ENCODE peak calls at places on chromosomes 3 and 15, in seven cellular contexts. V is IMR-90, P is HepG2, H is HCT116, X is GM12878, S is H1, J is SK-N-SH. U is an unnamed sample.

GRCh38 chr15:80596521-80596976 is 98.6 kb upstream of the ABHD17C start:
- DNase-seq in J (no peak), H (peak; percentile 21), P (peak; percentile 83), S (no peak), V (peak; percentile 18), X (no peak), U (peak; percentile 65)

GRCh38 chr15:74396146-74396438 is 28.6 kb upstream of the CYP11A1 start:
- DNase-seq in V (no peak), J (no peak), S (no peak), P (no peak), H (no peak), X (no peak), U (no peak)

GRCh38 chr3:39112535-39112934 is 5.1 kb downstream of the TTC21A start:
- DNase-seq in H (no peak), S (no peak), X (no peak), J (no peak), V (no peak), P (no peak), U (no peak)

GRCh38 chr3:103085465-103085864 is 650.6 kb downstream of the ZPLD1 start:
- DNase-seq in P (peak; percentile 10), S (no peak), X (peak; percentile 7), V (no peak), H (no peak), J (no peak), U (peak; percentile 19)

GRCh38 chr15:58932791-58933310 is 628 bp downstream of the SLTM start:
- DNase-seq in S (no peak), J (peak; percentile 77), V (no peak), X (no peak), P (no peak), H (no peak), U (no peak)

GRCh38 chr15:42053010-42053409 is 32.2 kb upstream of the PLA2G4E start:
- DNase-seq in H (no peak), S (peak; percentile 35), J (no peak), X (no peak), P (no peak), V (no peak), U (no peak)

GRCh38 chr3:134794950-134795775 is at the start of gene EPHB1:
- DNase-seq in S (peak; percentile 92), P (peak; percentile 70), X (peak; percentile 94), V (peak; percentile 87), J (peak; percentile 87), H (peak; percentile 60), U (peak; percentile 58)

GRCh38 chr3:113117511-113118302 is 93.7 kb upstream of the BOC start:
- DNase-seq in V (peak; percentile 90), H (no peak), J (no peak), S (no peak), X (no peak), P (no peak), U (no peak)

GRCh38 chr3:68943753-68944500 is 11.6 kb upstream of the TAFA4 start:
- DNase-seq in P (peak; percentile 24), H (no peak), J (no peak), S (no peak), V (no peak), X (no peak), U (no peak)

GRCh38 chr3:188152660-188153497 is 1.1 kb upstream of the LPP start:
- DNase-seq in S (peak; percentile 61), J (peak; percentile 13), H (no peak), V (peak; percentile 73), P (no peak), X (no peak), U (peak; percentile 63)

GRCh38 chr3:133487920-133488540 is 85.5 kb upstream of the CDV3 start:
- DNase-seq in J (no peak), S (no peak), X (no peak), H (no peak), P (peak; percentile 20), V (peak; percentile 27), U (peak; percentile 15)

GRCh38 chr15:82873000-82873680 is 63.7 kb downstream of the WHAMM start:
- DNase-seq in V (no peak), H (no peak), P (no peak), S (no peak), X (no peak), J (no peak), U (no peak)

GRCh38 chr3:127790009-127790533 is 32.2 kb downstream of the MGLL start:
- DNase-seq in P (no peak), H (no peak), S (no peak), X (no peak), V (no peak), J (no peak), U (no peak)

GRCh38 chr3:169846458-169847193 is 23.1 kb downstream of the LRRC31 start:
- DNase-seq in V (peak; percentile 90), S (peak; percentile 34), X (peak; percentile 46), J (no peak), P (no peak), H (peak; percentile 8), U (no peak)

GRCh38 chr3:138310494-138310893 is 19.2 kb downstream of the NME9 start:
- DNase-seq in S (no peak), P (no peak), X (no peak), J (no peak), H (no peak), V (no peak), U (no peak)

GRCh38 chr15:35648941-35649340 is 103.0 kb upstream of the DPH6 start:
- DNase-seq in V (no peak), X (no peak), S (no peak), J (no peak), H (no peak), P (no peak), U (no peak)

GRCh38 chr3:71063768-71064287 is 519.7 kb downstream of the FOXP1 start:
- DNase-seq in P (peak; percentile 49), V (peak; percentile 45), J (peak; percentile 53), X (no peak), S (no peak), H (no peak), U (no peak)

GRCh38 chr3:140508545-140508944 is 169.3 kb upstream of the TRIM42 start:
- DNase-seq in S (no peak), J (no peak), H (no peak), X (no peak), V (no peak), P (no peak), U (no peak)

GRCh38 chr3:37154668-37155319 is 19.6 kb downstream of the LRRFIP2 start:
- DNase-seq in J (no peak), X (no peak), V (no peak), H (no peak), S (no peak), P (no peak), U (no peak)

GRCh38 chr3:195069501-195070251 is 201.3 kb downstream of the XXYLT1 start:
- DNase-seq in S (no peak), V (no peak), X (no peak), J (no peak), H (no peak), P (no peak), U (no peak)

GRCh38 chr3:111541911-111542483 is at the start of gene CD96:
- DNase-seq in H (no peak), V (peak; percentile 65), X (no peak), J (no peak), P (no peak), S (no peak), U (no peak)

GRCh38 chr3:123792473-123793201 is 91.5 kb downstream of the MYLK start:
- DNase-seq in S (peak; percentile 17), X (no peak), P (no peak), V (peak; percentile 48), J (no peak), H (no peak), U (no peak)

GRCh38 chr3:186151077-186151971 is 42.4 kb upstream of the ETV5 start:
- DNase-seq in S (no peak), J (no peak), H (no peak), V (no peak), X (peak; percentile 21), P (no peak), U (no peak)

DNA sequence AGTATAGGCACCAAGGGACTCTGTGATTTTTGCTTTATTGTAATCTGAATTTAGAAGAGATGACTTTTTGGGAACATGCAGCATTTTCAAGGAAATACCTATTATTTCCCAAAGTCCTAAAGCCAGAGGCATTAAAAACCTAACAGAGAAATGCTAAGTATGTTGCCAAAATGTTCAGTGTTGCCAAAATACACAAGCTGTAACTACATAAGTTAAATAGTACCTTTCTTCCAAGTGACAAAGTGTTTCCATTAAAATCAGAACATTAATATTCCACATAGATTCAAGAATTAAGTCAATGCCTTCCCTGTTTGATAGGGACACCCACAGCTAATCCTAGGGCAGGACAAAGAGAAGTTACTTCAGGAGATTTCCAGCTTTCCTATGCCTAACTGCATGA is 42.0 kb downstream of the MKRN2 start:
- DNase-seq in H (no peak), S (no peak), X (no peak), P (no peak), V (no peak), J (no peak), U (no peak)
- TF ChIP-seq RAD21 in H (no peak), S (no peak), X (no peak), P (no peak), V (no peak), J (no peak), U (no peak)

GRCh38 chr15:61118885-61119284 is 110.2 kb downstream of the RORA start:
- DNase-seq in H (no peak), V (no peak), P (no peak), S (no peak), X (no peak), J (peak; percentile 37), U (no peak)
- TF ChIP-seq CTCF in H (no peak), V (peak; percentile 3), P (peak; percentile 26), S (peak; percentile 45), X (no peak), J (peak; percentile 30), U (no peak)

DNA sequence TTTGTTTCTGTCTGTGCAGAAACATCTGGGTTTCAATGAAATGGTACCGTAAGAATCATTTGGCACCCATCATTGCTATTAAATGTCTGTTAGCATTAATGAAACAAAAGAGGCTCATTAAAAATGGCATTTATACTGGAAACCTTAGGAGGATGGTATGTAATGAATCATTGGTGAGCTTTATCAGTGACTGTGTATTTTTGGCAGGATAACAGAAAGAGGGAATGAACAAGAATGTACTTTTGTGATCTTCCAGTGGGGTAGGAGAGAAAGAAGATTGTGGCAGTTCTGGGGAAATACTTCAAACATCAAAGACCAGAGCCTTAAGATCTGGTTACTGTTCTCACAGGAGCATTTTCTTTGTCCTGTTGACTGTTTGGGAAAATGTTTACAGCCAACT is 4.7 kb upstream of the DCBLD2 start:
- DNase-seq in J (no peak), X (no peak), H (peak; percentile 54), S (no peak), V (peak; percentile 90), P (no peak), U (no peak)
- TF ChIP-seq RAD21 in J (no peak), X (no peak), H (peak; percentile 10), S (no peak), V (no peak), P (no peak), U (no peak)

DNA sequence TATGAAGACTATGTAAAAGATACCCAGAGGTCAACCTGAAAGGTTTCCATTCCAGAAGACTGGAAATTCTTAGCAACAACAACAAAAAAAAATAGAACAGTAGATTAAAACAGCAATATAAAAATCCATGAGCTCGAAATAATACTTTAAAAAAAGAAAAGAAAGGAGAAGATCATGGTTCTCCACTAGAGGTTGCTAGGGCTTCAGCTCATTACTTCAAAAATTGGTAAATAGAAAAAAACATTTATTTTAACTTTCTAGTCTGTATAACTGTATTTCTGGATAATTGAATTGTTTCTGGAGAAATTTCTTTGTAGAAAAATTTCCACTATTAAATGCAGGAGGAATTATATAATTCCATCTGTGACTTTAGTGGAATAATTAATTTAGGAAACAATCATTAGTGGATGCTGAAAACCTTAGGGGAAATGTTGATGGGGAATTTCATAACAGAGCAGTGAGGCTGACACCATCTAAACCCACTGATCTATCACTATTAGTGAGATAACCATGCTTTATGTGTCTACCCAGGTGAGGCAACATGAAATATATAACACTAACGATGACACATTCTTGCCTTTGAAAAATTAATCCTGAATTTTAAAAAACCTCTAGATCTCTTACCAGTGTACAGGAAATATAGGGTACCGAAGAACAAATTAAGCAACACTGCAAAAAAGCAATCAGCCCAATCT is 62.5 kb upstream of the SNRK start:
- DNase-seq in P (no peak), V (peak; percentile 27), S (no peak), X (no peak), J (no peak), H (no peak), U (no peak)
- TF ChIP-seq CTCF in P (no peak), V (peak; percentile 64), S (peak; percentile 4), X (no peak), J (peak; percentile 40), H (peak; percentile 49), U (no peak)